ENCODE peak calls at places on chromosomes 13 and 19, in eight cellular contexts. One of them, this sample, is unnamed.

GRCh38 chr13:42333613-42334328 is 61.8 kb downstream of the AKAP11 start:
- DNase-seq in bronchial epithelial cell: peak
- DNase-seq in astrocyte of the spinal cord: peak
- DNase-seq in fibroblast of mammary gland: peak
- DNase-seq in body of pancreas: no peak
- DNase-seq in nephron progenitor cell: no peak
- DNase-seq in AG10803: peak
- DNase-seq in MCF 10A: peak
- DNase-seq in this sample: peak

GRCh38 chr19:17777840-17778620 is 16.9 kb upstream of the B3GNT3 start:
- DNase-seq in body of pancreas: no peak
- DNase-seq in nephron progenitor cell: peak
- DNase-seq in bronchial epithelial cell: peak
- DNase-seq in MCF 10A: peak
- DNase-seq in AG10803: peak
- DNase-seq in astrocyte of the spinal cord: peak
- DNase-seq in fibroblast of mammary gland: peak
- DNase-seq in this sample: peak

GRCh38 chr19:10352764-10353671 is 13.6 kb upstream of the ICAM3 start:
- DNase-seq in bronchial epithelial cell: no peak
- DNase-seq in MCF 10A: no peak
- DNase-seq in body of pancreas: peak
- DNase-seq in nephron progenitor cell: peak
- DNase-seq in astrocyte of the spinal cord: no peak
- DNase-seq in AG10803: no peak
- DNase-seq in fibroblast of mammary gland: peak
- DNase-seq in this sample: peak

GRCh38 chr19:43739419-43739818 is 15.3 kb downstream of the SMG9 start:
- DNase-seq in AG10803: no peak
- DNase-seq in MCF 10A: peak
- DNase-seq in bronchial epithelial cell: no peak
- DNase-seq in nephron progenitor cell: no peak
- DNase-seq in fibroblast of mammary gland: no peak
- DNase-seq in astrocyte of the spinal cord: no peak
- DNase-seq in body of pancreas: peak
- DNase-seq in this sample: no peak

GRCh38 chr13:47372742-47373141 is 475.9 kb upstream of the HTR2A start:
- DNase-seq in AG10803: no peak
- DNase-seq in body of pancreas: no peak
- DNase-seq in MCF 10A: no peak
- DNase-seq in fibroblast of mammary gland: peak
- DNase-seq in astrocyte of the spinal cord: peak
- DNase-seq in nephron progenitor cell: no peak
- DNase-seq in bronchial epithelial cell: no peak
- DNase-seq in this sample: no peak

GRCh38 chr19:7104783-7105447 is 35.4 kb downstream of the ZNF557 start:
- DNase-seq in body of pancreas: no peak
- DNase-seq in bronchial epithelial cell: no peak
- DNase-seq in astrocyte of the spinal cord: no peak
- DNase-seq in nephron progenitor cell: no peak
- DNase-seq in AG10803: no peak
- DNase-seq in MCF 10A: no peak
- DNase-seq in fibroblast of mammary gland: no peak
- DNase-seq in this sample: no peak

GRCh38 chr13:60583196-60583908 is 186.3 kb downstream of the TDRD3 start:
- DNase-seq in fibroblast of mammary gland: peak
- DNase-seq in nephron progenitor cell: no peak
- DNase-seq in bronchial epithelial cell: no peak
- DNase-seq in astrocyte of the spinal cord: peak
- DNase-seq in MCF 10A: peak
- DNase-seq in AG10803: peak
- DNase-seq in body of pancreas: no peak
- DNase-seq in this sample: no peak

GRCh38 chr13:34376483-34376882 is 558.5 kb downstream of the RFC3 start:
- DNase-seq in AG10803: no peak
- DNase-seq in body of pancreas: no peak
- DNase-seq in fibroblast of mammary gland: no peak
- DNase-seq in nephron progenitor cell: no peak
- DNase-seq in MCF 10A: no peak
- DNase-seq in astrocyte of the spinal cord: no peak
- DNase-seq in bronchial epithelial cell: no peak
- DNase-seq in this sample: no peak

GRCh38 chr19:6963937-6964336 is 57.3 kb downstream of the MBD3L2B start:
- DNase-seq in astrocyte of the spinal cord: no peak
- DNase-seq in fibroblast of mammary gland: no peak
- DNase-seq in AG10803: no peak
- DNase-seq in nephron progenitor cell: no peak
- DNase-seq in MCF 10A: peak
- DNase-seq in body of pancreas: no peak
- DNase-seq in bronchial epithelial cell: no peak
- DNase-seq in this sample: no peak

GRCh38 chr13:44667950-44668349 is 91.8 kb upstream of the TSC22D1 start:
- DNase-seq in nephron progenitor cell: no peak
- DNase-seq in AG10803: peak
- DNase-seq in fibroblast of mammary gland: peak
- DNase-seq in MCF 10A: no peak
- DNase-seq in bronchial epithelial cell: no peak
- DNase-seq in astrocyte of the spinal cord: peak
- DNase-seq in body of pancreas: no peak
- DNase-seq in this sample: no peak

GRCh38 chr19:48530044-48530720 is 18.5 kb upstream of the LMTK3 start:
- DNase-seq in nephron progenitor cell: no peak
- DNase-seq in bronchial epithelial cell: no peak
- DNase-seq in fibroblast of mammary gland: no peak
- DNase-seq in astrocyte of the spinal cord: no peak
- DNase-seq in body of pancreas: no peak
- DNase-seq in MCF 10A: no peak
- DNase-seq in AG10803: peak
- DNase-seq in this sample: no peak

GRCh38 chr13:35388979-35389378 is 87.5 kb downstream of the MAB21L1 start:
- DNase-seq in body of pancreas: no peak
- DNase-seq in nephron progenitor cell: no peak
- DNase-seq in fibroblast of mammary gland: peak
- DNase-seq in astrocyte of the spinal cord: peak
- DNase-seq in bronchial epithelial cell: no peak
- DNase-seq in MCF 10A: no peak
- DNase-seq in AG10803: peak
- DNase-seq in this sample: no peak

GRCh38 chr13:79246575-79246949 is 159.5 kb downstream of the RBM26 start:
- DNase-seq in AG10803: no peak
- DNase-seq in astrocyte of the spinal cord: no peak
- DNase-seq in bronchial epithelial cell: peak
- DNase-seq in nephron progenitor cell: no peak
- DNase-seq in fibroblast of mammary gland: no peak
- DNase-seq in MCF 10A: peak
- DNase-seq in body of pancreas: no peak
- DNase-seq in this sample: no peak

GRCh38 chr19:54178581-54179261 is 5.8 kb upstream of the TMC4 start:
- DNase-seq in fibroblast of mammary gland: no peak
- DNase-seq in body of pancreas: no peak
- DNase-seq in AG10803: no peak
- DNase-seq in nephron progenitor cell: peak
- DNase-seq in astrocyte of the spinal cord: no peak
- DNase-seq in MCF 10A: no peak
- DNase-seq in bronchial epithelial cell: no peak
- DNase-seq in this sample: no peak

DNA sequence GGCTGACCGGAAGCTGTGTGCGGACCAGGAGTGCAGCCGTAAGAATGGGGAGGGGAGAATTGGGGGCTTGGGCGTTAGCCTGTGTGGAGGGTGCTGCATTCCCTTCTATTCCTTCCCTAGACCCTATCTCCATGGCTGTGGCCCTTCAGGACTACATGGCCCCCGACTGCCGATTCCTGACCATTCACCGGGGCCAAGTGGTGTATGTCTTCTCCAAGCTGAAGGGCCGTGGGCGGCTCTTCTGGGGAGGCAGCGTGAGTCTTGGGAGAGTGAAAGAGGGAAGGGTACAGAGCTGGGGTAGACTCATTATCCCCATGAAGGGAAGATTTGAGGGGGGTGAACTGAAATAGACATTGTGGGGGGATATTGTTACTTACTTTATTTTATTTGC is 306 bp downstream of the MIA start:
- DNase-seq in body of pancreas: no peak
- DNase-seq in AG10803: no peak
- DNase-seq in bronchial epithelial cell: no peak
- DNase-seq in fibroblast of mammary gland: no peak
- DNase-seq in MCF 10A: no peak
- DNase-seq in nephron progenitor cell: no peak
- DNase-seq in astrocyte of the spinal cord: no peak
- DNase-seq in this sample: no peak
- TF ChIP-seq CTCF in body of pancreas: no peak
- TF ChIP-seq CTCF in AG10803: no peak
- TF ChIP-seq CTCF in bronchial epithelial cell: no peak
- TF ChIP-seq CTCF in fibroblast of mammary gland: no peak
- TF ChIP-seq CTCF in MCF 10A: no peak
- TF ChIP-seq CTCF in nephron progenitor cell: no peak
- TF ChIP-seq CTCF in astrocyte of the spinal cord: no peak
- TF ChIP-seq CTCF in this sample: no peak

DNA sequence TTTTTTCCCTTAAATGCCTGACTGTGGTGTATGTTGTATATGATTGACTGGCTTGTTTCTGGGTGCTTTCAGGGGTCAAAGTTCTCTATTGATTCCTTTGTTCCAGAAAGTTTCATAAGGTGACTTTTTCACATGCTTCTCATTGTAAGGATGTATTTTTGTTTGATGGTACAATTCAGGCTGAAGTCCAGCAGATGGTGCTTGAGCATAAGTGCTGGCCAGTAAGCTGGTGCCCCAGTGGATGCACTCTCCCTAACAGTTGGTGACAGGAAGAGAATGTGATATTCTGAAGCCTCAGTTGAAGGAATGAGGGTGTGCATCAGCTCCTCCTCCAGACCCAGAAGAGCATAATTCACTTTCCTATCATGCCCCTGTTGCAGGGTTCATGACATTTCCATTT is 1941.6 kb upstream of the PRR20A start:
- DNase-seq in nephron progenitor cell: peak
- DNase-seq in body of pancreas: no peak
- DNase-seq in AG10803: no peak
- DNase-seq in MCF 10A: peak
- DNase-seq in fibroblast of mammary gland: no peak
- DNase-seq in bronchial epithelial cell: peak
- DNase-seq in astrocyte of the spinal cord: no peak
- DNase-seq in this sample: no peak
- TF ChIP-seq CTCF in nephron progenitor cell: peak
- TF ChIP-seq CTCF in body of pancreas: no peak
- TF ChIP-seq CTCF in AG10803: no peak
- TF ChIP-seq CTCF in MCF 10A: peak
- TF ChIP-seq CTCF in fibroblast of mammary gland: no peak
- TF ChIP-seq CTCF in bronchial epithelial cell: no peak
- TF ChIP-seq CTCF in astrocyte of the spinal cord: no peak
- TF ChIP-seq CTCF in this sample: no peak

GRCh38 chr13:64158910-64159309 is 2743.3 kb upstream of the PCDH20 start:
- DNase-seq in bronchial epithelial cell: no peak
- DNase-seq in body of pancreas: no peak
- DNase-seq in MCF 10A: peak
- DNase-seq in nephron progenitor cell: no peak
- DNase-seq in AG10803: peak
- DNase-seq in astrocyte of the spinal cord: peak
- DNase-seq in fibroblast of mammary gland: peak
- DNase-seq in this sample: no peak
- TF ChIP-seq CTCF in bronchial epithelial cell: no peak
- TF ChIP-seq CTCF in body of pancreas: no peak
- TF ChIP-seq CTCF in MCF 10A: no peak
- TF ChIP-seq CTCF in nephron progenitor cell: no peak
- TF ChIP-seq CTCF in AG10803: no peak
- TF ChIP-seq CTCF in astrocyte of the spinal cord: no peak
- TF ChIP-seq CTCF in fibroblast of mammary gland: no peak
- TF ChIP-seq CTCF in this sample: no peak

GRCh38 chr19:42288881-42289555 is 12.9 kb upstream of the PRR19 start:
- DNase-seq in fibroblast of mammary gland: no peak
- DNase-seq in MCF 10A: no peak
- DNase-seq in bronchial epithelial cell: no peak
- DNase-seq in nephron progenitor cell: no peak
- DNase-seq in astrocyte of the spinal cord: no peak
- DNase-seq in AG10803: no peak
- DNase-seq in body of pancreas: no peak
- DNase-seq in this sample: no peak
- TF ChIP-seq CTCF in fibroblast of mammary gland: no peak
- TF ChIP-seq CTCF in MCF 10A: no peak
- TF ChIP-seq CTCF in bronchial epithelial cell: no peak
- TF ChIP-seq CTCF in nephron progenitor cell: no peak
- TF ChIP-seq CTCF in astrocyte of the spinal cord: peak
- TF ChIP-seq CTCF in AG10803: no peak
- TF ChIP-seq CTCF in body of pancreas: no peak
- TF ChIP-seq CTCF in this sample: no peak

GRCh38 chr19:13521066-13521465 is 14.8 kb upstream of the CACNA1A start:
- DNase-seq in bronchial epithelial cell: no peak
- DNase-seq in nephron progenitor cell: no peak
- DNase-seq in MCF 10A: no peak
- DNase-seq in fibroblast of mammary gland: no peak
- DNase-seq in body of pancreas: no peak
- DNase-seq in AG10803: no peak
- DNase-seq in astrocyte of the spinal cord: no peak
- DNase-seq in this sample: no peak

GRCh38 chr19:13530720-13531119 is 24.4 kb upstream of the CACNA1A start:
- DNase-seq in astrocyte of the spinal cord: no peak
- DNase-seq in AG10803: no peak
- DNase-seq in MCF 10A: no peak
- DNase-seq in body of pancreas: no peak
- DNase-seq in nephron progenitor cell: no peak
- DNase-seq in fibroblast of mammary gland: no peak
- DNase-seq in bronchial epithelial cell: no peak
- DNase-seq in this sample: no peak

DNA sequence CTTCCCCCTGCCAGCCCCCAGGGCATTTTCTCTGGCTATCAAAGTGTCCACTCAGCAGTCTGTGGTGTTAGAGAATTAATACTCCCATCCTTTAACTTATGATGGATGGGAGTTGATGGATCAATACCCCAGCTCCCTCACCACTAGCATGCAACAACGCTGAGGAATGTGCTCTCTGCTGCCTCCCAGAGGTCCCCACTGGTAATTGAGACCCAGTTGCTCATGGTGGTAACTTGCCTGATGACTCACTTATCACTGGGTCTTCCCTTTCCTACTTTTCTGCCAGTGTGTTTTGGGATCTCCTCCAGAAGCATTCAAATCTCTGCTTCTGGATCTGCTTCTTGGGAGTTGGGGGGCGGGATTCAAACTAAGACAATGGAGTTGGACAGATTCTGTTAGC is 20.3 kb upstream of the CACNA1A start:
- DNase-seq in body of pancreas: no peak
- DNase-seq in AG10803: peak
- DNase-seq in nephron progenitor cell: peak
- DNase-seq in bronchial epithelial cell: peak
- DNase-seq in astrocyte of the spinal cord: no peak
- DNase-seq in fibroblast of mammary gland: peak
- DNase-seq in MCF 10A: peak
- DNase-seq in this sample: no peak
- TF ChIP-seq CTCF in body of pancreas: no peak
- TF ChIP-seq CTCF in AG10803: peak
- TF ChIP-seq CTCF in nephron progenitor cell: peak
- TF ChIP-seq CTCF in bronchial epithelial cell: no peak
- TF ChIP-seq CTCF in astrocyte of the spinal cord: peak
- TF ChIP-seq CTCF in fibroblast of mammary gland: peak
- TF ChIP-seq CTCF in MCF 10A: peak
- TF ChIP-seq CTCF in this sample: peak

This sample was measured in endothelial cell.